ENCODE peak calls at places on chromosome 2, in four cellular contexts. D is GM12878, S is K562, Y is H1. T is an unnamed sample.

GRCh38 chr2:128315122-128315828 is 3.4 kb downstream of the HS6ST1 start:
- DNase-seq in Y (no peak), D (no peak), S (no peak), T (no peak)

GRCh38 chr2:98911376-98912154 is 24.5 kb downstream of the CRACDL start:
- DNase-seq in D (no peak), Y (no peak), S (no peak), T (peak; percentile 10)

GRCh38 chr2:197869501-197870111 is 65.2 kb downstream of the PLCL1 start:
- DNase-seq in D (no peak), Y (no peak), S (no peak), T (no peak)

GRCh38 chr2:186977433-186978045 is 128.6 kb upstream of the ZSWIM2 start:
- DNase-seq in S (no peak), D (no peak), Y (no peak), T (no peak)

GRCh38 chr2:233422050-233422639 is 67.9 kb downstream of the DGKD start:
- DNase-seq in S (no peak), Y (no peak), D (peak; percentile 66), T (no peak)

GRCh38 chr2:2788076-2788475 is 457.0 kb upstream of the MYT1L start:
- DNase-seq in S (no peak), D (no peak), Y (peak; percentile 63), T (no peak)

GRCh38 chr2:206004004-206004693 is 81.8 kb downstream of the INO80D start:
- DNase-seq in Y (peak; percentile 39), D (no peak), S (peak; percentile 19), T (peak; percentile 18)

GRCh38 chr2:206428783-206429182 is 14.5 kb upstream of the ADAM23 start:
- DNase-seq in Y (no peak), D (no peak), S (no peak), T (no peak)

GRCh38 chr2:2699117-2699497 is 368.0 kb upstream of the MYT1L start:
- DNase-seq in D (no peak), S (no peak), Y (no peak), T (no peak)

GRCh38 chr2:6924918-6925194 is 7.6 kb downstream of the RNF144A start:
- DNase-seq in S (no peak), Y (no peak), D (no peak), T (no peak)

GRCh38 chr2:214322662-214323061 is 88.2 kb upstream of the VWC2L start:
- DNase-seq in D (no peak), S (no peak), Y (no peak), T (peak; percentile 62)

GRCh38 chr2:233497692-233498091 is 68.9 kb downstream of the USP40 start:
- DNase-seq in D (no peak), S (no peak), Y (no peak), T (no peak)

GRCh38 chr2:24084386-24085375 is at the start of gene TP53I3:
- DNase-seq in D (peak; percentile 46), S (peak; percentile 90), Y (peak; percentile 75), T (peak; percentile 84)

GRCh38 chr2:20534913-20535801 is 88.3 kb downstream of the RHOB start:
- DNase-seq in D (no peak), S (no peak), Y (no peak), T (no peak)

GRCh38 chr2:215505044-215505786 is 69.3 kb upstream of the FN1 start:
- DNase-seq in D (no peak), S (peak; percentile 41), Y (no peak), T (peak; percentile 89)

GRCh38 chr2:1538663-1539062 is 125.4 kb downstream of the TPO start:
- DNase-seq in S (no peak), Y (peak; percentile 51), D (no peak), T (peak; percentile 34)

GRCh38 chr2:102367331-102367971 is 11.9 kb downstream of the IL18R1 start:
- DNase-seq in D (peak; percentile 84), S (no peak), Y (no peak), T (no peak)

GRCh38 chr2:48508461-48509124 is 21.4 kb upstream of the STON1 start:
- DNase-seq in S (peak; percentile 39), D (no peak), Y (peak; percentile 72), T (peak; percentile 75)

GRCh38 chr2:228493852-228494251 is 312.4 kb upstream of the SPHKAP start:
- DNase-seq in D (no peak), Y (no peak), S (no peak), T (no peak)

GRCh38 chr2:111036042-111036441 is 84.7 kb upstream of the BCL2L11 start:
- DNase-seq in S (no peak), Y (no peak), D (no peak), T (no peak)

GRCh38 chr2:239246723-239247122 is 154.1 kb downstream of the HDAC4 start:
- DNase-seq in D (no peak), S (no peak), Y (no peak), T (no peak)

DNA sequence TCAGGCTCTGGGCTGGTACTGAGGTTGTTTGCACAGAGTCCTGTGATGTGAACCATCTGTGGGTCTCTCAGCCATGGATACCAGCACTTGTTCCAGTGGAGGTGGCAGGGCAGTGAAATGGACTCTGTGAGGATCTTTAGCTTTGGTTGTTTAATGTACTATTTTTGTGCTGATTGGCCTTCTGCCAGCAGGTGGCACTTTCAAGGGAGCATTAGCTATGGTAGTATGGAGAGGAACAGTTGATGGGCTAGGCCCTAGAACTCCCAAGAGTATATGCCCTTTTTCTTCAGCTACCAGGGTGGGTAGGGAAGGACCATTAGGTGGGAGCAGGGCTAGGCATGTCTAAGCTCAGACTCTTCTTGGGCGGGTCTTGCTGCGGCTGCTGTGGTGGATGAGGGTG is 257.0 kb upstream of the GYPC start:
- DNase-seq in D (no peak), S (no peak), Y (no peak), T (no peak)
- TF ChIP-seq CHD1 in D (no peak), S (no peak), Y (no peak), T (no peak)

DNA sequence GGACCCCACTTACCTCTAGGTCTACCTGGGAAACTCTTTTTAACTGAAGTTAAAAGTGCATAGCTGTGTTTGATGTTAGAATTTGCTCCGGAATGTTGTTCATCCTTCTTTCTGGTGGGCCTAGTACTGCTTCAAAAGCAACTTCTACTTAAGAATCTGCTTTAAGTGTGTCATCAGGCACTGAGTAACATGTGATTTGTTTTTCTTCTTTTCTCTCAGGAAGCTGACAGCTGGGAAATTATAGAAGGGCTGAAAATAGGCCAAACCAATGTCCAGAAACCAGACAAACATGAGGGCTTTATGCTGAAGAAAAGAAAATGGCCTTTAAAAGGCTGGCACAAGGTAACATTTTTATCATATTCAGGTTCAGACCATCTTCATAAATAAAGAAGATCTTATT is 122.9 kb downstream of the PRKRA start:
- DNase-seq in Y (no peak), S (no peak), D (no peak), T (peak; percentile 77)
- TF ChIP-seq USF2 in Y (no peak), S (no peak), D (no peak), T (no peak)

GRCh38 chr2:27408601-27409320 is 630 bp downstream of the PPM1G start:
- DNase-seq in S (no peak), Y (no peak), D (no peak), T (no peak)
- TF ChIP-seq CHD1 in S (no peak), Y (no peak), D (no peak), T (no peak)

DNA sequence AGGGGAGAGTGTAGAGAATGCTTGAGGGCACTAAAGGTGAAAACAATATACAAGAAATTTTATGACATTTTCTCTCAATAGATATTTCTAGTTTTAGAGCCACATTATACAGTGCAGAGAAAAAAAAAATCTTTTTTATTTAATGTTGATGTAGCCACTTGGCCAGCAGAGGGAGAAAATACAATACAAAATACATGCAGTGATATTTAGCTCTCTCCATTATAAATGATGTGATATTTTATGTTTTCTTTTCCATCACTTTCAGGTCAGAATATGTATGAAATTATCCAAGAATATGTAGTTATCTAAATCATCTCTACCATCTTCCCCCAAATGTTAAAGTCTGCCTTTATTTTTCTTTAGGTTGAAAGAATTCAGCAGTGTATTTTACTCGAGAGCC is 533.6 kb upstream of the FSHR start:
- DNase-seq in S (no peak), Y (no peak), D (no peak), T (no peak)
- TF ChIP-seq USF2 in S (no peak), Y (no peak), D (no peak), T (no peak)

GRCh38 chr2:72148391-72148974 is 821 bp upstream of the CYP26B1 start:
- DNase-seq in Y (no peak), D (no peak), S (peak; percentile 47), T (no peak)
- TF ChIP-seq CHD1 in Y (no peak), D (no peak), S (no peak), T (no peak)

GRCh38 chr2:208359632-208359986 is 47.0 kb upstream of the PTH2R start:
- DNase-seq in S (no peak), D (no peak), Y (no peak), T (no peak)
- TF ChIP-seq USF2 in S (no peak), D (no peak), Y (no peak), T (no peak)

GRCh38 chr2:220574038-220574437 is 946.6 kb downstream of the SLC4A3 start:
- DNase-seq in S (no peak), D (no peak), Y (no peak), T (no peak)

GRCh38 chr2:220569380-220569779 is 942.0 kb downstream of the SLC4A3 start:
- DNase-seq in D (no peak), Y (no peak), S (no peak), T (no peak)

GRCh38 chr2:220575963-220576362 is 948.5 kb downstream of the SLC4A3 start:
- DNase-seq in D (no peak), S (no peak), Y (no peak), T (no peak)

GRCh38 chr2:220572385-220572784 is 945.0 kb downstream of the SLC4A3 start:
- DNase-seq in S (no peak), D (no peak), Y (no peak), T (peak; percentile 73)
- TF ChIP-seq CHD1 in S (no peak), D (no peak), Y (no peak), T (no peak)

GRCh38 chr2:144357623-144358400 is 162.1 kb downstream of the ZEB2 start:
- DNase-seq in Y (no peak), S (peak; percentile 43), D (peak; percentile 85), T (peak; percentile 99)
- TF ChIP-seq USF2 in Y (no peak), S (no peak), D (no peak), T (no peak)